ENCODE peak calls at places on chromosome 1, in ten cellular contexts. E is ascending aorta, V is adrenal gland, X is SJSA1, Z is thoracic aorta, R is ovary, O is H7, W is IMR-90, G is cardiac muscle cell, L is brain microvascular endothelial cell. H is an unnamed sample.
A peak's percentile ranks its signal among the peaks of the same experiment; 100 is the strongest.

GRCh38 chr1:164953815-164954214 is 394.8 kb downstream of the PBX1 start:
- DNase-seq in E (no peak), V (no peak), X (no peak), Z (no peak), R (no peak), O (peak; percentile 36), W (no peak), G (no peak), L (no peak), H (no peak)

GRCh38 chr1:28913786-28914227 is 562 bp upstream of the EPB41 start:
- DNase-seq in E (no peak), V (peak; percentile 5), X (no peak), Z (no peak), R (peak; percentile 25), O (no peak), W (no peak), G (no peak), L (no peak), H (no peak)

GRCh38 chr1:11738096-11738495 is 2.2 kb downstream of the AGTRAP start:
- DNase-seq in E (no peak), V (no peak), X (no peak), Z (no peak), R (no peak), O (no peak), W (no peak), G (no peak), L (no peak), H (no peak)

GRCh38 chr1:26994020-26994745 is 691 bp downstream of the TRNP1 start:
- DNase-seq in E (no peak), V (peak; percentile 29), X (no peak), Z (no peak), R (no peak), O (peak; percentile 75), W (no peak), G (peak; percentile 62), L (no peak), H (no peak)

GRCh38 chr1:84164156-84164555 is 20.1 kb downstream of the PRKACB start:
- DNase-seq in E (no peak), V (no peak), X (no peak), Z (no peak), R (no peak), O (no peak), W (no peak), G (no peak), L (no peak), H (no peak)

GRCh38 chr1:234727018-234727757 is 117.2 kb upstream of the IRF2BP2 start:
- DNase-seq in E (no peak), V (no peak), X (no peak), Z (no peak), R (no peak), O (peak; percentile 40), W (peak; percentile 29), G (no peak), L (peak; percentile 35), H (no peak)

GRCh38 chr1:104125935-104126334 is 376.2 kb downstream of the AMY1C start:
- DNase-seq in E (no peak), V (no peak), X (no peak), Z (no peak), R (no peak), O (no peak), W (no peak), G (no peak), L (no peak), H (no peak)

GRCh38 chr1:74811421-74812179 is 78.6 kb downstream of the TYW3 start:
- DNase-seq in E (no peak), V (no peak), X (no peak), Z (no peak), R (no peak), O (no peak), W (no peak), G (peak; percentile 18), L (no peak), H (no peak)

DNA sequence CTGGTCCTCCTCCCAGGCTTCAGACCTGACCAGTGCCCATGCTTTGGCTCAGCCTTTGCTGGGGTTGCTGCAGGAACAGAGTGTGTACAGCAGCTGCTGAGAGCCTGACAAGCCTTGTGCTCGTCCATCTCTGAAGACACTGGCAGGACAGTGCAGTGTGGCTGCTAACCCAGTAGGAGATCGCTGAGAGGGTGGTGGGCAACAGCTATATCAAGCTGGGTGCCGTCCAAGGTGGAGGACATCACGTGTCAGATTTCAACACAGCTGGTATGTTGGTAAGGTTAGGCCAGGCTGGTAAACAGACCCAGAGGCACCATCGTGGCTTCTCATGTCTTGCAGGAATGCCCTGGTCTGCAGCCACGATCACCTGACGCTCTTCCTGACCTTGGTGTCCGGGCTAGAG is 17.9 kb upstream of the SLC25A34 start:
- DNase-seq in E (no peak), V (peak; percentile 77), X (no peak), Z (no peak), R (no peak), O (no peak), W (no peak), G (no peak), L (no peak), H (no peak)
- H3K36me3 ChIP-seq in E (peaks cover 72% of the 10 kb centered on the region), V (peaks cover 71% of the 10 kb centered on the region), X (peaks cover 57% of the 10 kb centered on the region), Z (peaks cover 60% of the 10 kb centered on the region), R (peaks cover 2% of the 10 kb centered on the region), O (peaks cover 20% of the 10 kb centered on the region), W (peaks cover 58% of the 10 kb centered on the region), G (peaks cover 32% of the 10 kb centered on the region), L (peaks cover 31% of the 10 kb centered on the region), H (peaks cover 2% of the 10 kb centered on the region)

DNA sequence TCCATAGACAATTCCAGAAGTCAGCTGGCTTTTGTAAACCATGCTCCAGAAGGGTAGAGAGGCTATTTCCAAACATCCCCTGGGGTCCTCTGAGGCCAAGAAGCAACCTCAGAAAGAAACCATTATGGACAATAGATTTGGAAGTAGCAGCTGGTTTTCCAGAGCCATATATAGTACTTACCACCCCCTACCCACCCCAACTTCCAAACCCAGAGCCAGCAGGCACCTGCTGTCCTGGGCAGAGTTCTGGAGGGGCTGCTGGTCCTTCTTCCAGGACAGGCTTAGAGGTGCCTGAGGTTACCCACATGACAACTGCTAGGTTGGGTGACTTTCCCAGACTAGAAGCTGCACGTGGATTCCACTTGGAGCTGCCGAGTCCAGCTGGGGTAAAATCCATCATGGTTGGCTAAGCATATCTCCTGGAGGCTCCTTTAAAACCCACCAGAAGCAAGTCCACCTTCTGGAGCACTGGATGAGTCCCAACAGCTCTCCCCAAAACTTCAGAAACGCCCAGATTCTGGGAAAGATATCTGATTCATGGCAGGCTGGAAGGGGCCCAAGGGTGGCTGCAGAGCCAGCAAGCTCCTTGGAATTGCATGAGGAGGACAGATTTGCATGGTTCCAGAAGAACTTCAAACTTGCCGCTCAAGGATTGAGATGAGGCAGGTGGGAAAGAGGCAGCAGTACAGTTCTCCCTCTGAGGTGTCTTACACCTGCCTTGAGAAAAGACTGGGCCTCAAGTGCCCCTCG is 5.8 kb downstream of the MYCL start:
- DNase-seq in E (no peak), V (no peak), X (no peak), Z (no peak), R (no peak), O (no peak), W (no peak), G (no peak), L (no peak), H (no peak)
- H3K27me3 ChIP-seq in E (no peaks in the 10 kb centered on the region), V (peaks cover 11% of the 10 kb centered on the region), X (no peaks in the 10 kb centered on the region), Z (peaks cover 4% of the 10 kb centered on the region), R (no peaks in the 10 kb centered on the region), O (peaks cover 10% of the 10 kb centered on the region), W (peaks cover 8% of the 10 kb centered on the region), G (no peaks in the 10 kb centered on the region), L (no peaks in the 10 kb centered on the region), H (peaks cover 24% of the 10 kb centered on the region)

GRCh38 chr1:151325231-151325630 is 2.0 kb downstream of the PI4KB start:
- DNase-seq in E (no peak), V (no peak), X (no peak), Z (no peak), R (no peak), O (no peak), W (peak; percentile 22), G (no peak), L (no peak), H (no peak)

GRCh38 chr1:151325646-151326429 is 1.4 kb downstream of the PI4KB start:
- DNase-seq in E (no peak), V (peak; percentile 29), X (peak; percentile 73), Z (no peak), R (no peak), O (no peak), W (peak; percentile 44), G (no peak), L (no peak), H (no peak)

GRCh38 chr1:151327903-151328674 is 873 bp upstream of the PI4KB start:
- DNase-seq in E (no peak), V (peak; percentile 38), X (no peak), Z (no peak), R (peak; percentile 24), O (peak; percentile 56), W (no peak), G (no peak), L (no peak), H (no peak)

GRCh38 chr1:151327223-151327902 is at the start of gene PI4KB:
- DNase-seq in E (peak; percentile 72), V (peak; percentile 96), X (peak; percentile 99), Z (peak; percentile 83), R (peak; percentile 89), O (peak; percentile 97), W (peak; percentile 98), G (peak; percentile 98), L (peak; percentile 98), H (peak; percentile 89)

DNA sequence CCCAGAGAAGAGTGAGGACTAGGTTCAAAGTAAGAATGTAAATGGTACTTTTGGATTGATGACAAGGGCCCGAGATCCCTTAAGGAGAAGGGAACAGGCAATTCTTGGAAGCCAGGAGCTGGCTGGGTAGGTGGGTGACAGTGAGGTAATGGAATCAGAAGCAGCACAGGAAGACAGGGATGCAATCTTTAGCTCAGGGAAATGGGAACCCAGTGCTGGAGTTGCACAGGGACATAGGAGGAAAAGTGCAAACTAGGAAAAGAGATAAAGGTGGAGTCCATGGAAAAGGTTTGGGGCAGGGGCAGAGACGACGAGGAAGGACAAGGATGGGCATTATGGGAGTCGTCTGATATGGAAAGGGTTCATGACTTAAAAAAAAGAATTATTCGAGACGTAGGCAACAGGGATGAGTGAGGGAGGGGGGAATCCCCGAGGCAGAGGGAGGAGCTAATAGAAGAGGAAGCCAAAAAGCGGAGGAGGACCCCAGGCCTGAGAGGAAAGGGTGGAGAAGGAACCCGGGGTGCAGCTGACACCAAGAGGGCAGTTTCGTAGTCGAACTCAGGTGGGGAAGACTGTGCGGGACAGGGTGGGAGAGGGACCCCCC is 495 bp downstream of the PI4KB start:
- DNase-seq in E (no peak), V (peak; percentile 62), X (peak; percentile 60), Z (no peak), R (peak; percentile 47), O (no peak), W (peak; percentile 49), G (no peak), L (peak; percentile 43), H (no peak)
- H3K36me3 ChIP-seq in E (no peaks in the 10 kb centered on the region), V (peaks cover 23% of the 10 kb centered on the region), X (peaks cover 47% of the 10 kb centered on the region), Z (peaks cover 16% of the 10 kb centered on the region), R (no peaks in the 10 kb centered on the region), O (no peaks in the 10 kb centered on the region), W (peaks cover 15% of the 10 kb centered on the region), G (no peaks in the 10 kb centered on the region), L (peaks cover 17% of the 10 kb centered on the region), H (no peaks in the 10 kb centered on the region)

DNA sequence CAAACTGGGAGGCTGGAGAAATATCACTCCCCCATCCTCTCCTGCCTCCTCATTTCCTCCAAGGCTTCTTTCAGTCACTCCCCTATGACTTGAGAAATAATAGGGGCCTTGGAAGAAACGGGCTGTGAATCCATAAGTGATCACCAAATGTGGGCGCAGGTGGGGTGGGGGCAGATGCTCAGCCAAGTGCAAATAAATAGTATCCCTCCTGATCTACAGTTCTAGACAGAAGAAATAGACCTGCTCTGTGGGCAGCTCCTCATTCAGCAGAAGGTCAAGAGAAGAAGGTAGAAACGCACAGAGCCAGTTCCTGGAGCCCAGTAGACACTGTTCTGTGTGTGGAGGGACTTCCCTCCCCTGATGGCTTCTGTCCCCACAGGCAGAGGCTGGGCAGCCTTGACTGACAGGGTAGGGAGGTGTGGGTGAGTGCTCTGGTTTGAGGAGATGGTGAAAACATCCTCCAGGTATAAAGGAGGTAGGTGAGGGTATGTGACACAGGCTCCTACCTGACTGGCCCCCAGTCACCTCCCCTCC is 17.1 kb downstream of the PAX7 start:
- DNase-seq in E (no peak), V (no peak), X (no peak), Z (no peak), R (no peak), O (peak; percentile 32), W (no peak), G (no peak), L (no peak), H (no peak)
- H3K27me3 ChIP-seq in E (peaks cover 8% of the 10 kb centered on the region), V (peaks cover 88% of the 10 kb centered on the region), X (peaks cover 87% of the 10 kb centered on the region), Z (peaks cover 26% of the 10 kb centered on the region), R (no peaks in the 10 kb centered on the region), O (peaks cover 89% of the 10 kb centered on the region), W (peaks cover 71% of the 10 kb centered on the region), G (peaks cover 100% of the 10 kb centered on the region), L (peaks cover 67% of the 10 kb centered on the region), H (peaks cover 74% of the 10 kb centered on the region)

H was measured in kidney epithelial cell.